ENCODE peak calls at places on chromosomes 1 and 21, in ten cellular contexts. O, L, P, T, R, M, K, W, D and N are unnamed samples.

GRCh38 chr1:57329932-57330331 is 93.9 kb downstream of the DAB1 start:
- DNase-seq in O (no peak), L (no peak), P (no peak), T (no peak), R (no peak), M (no peak), K (no peak), W (no peak), D (no peak), N (no peak)

GRCh38 chr1:245177071-245177900 is 22.5 kb downstream of the KIF26B start:
- DNase-seq in O (no peak), L (no peak), P (no peak), T (no peak), R (no peak), M (no peak), K (no peak), W (peak; percentile 22), D (no peak), N (no peak)

GRCh38 chr1:228020686-228021525 is 14.1 kb downstream of the WNT3A start:
- DNase-seq in O (peak; percentile 24), L (no peak), P (peak; percentile 19), T (no peak), R (no peak), M (peak; percentile 26), K (no peak), W (no peak), D (no peak), N (peak; percentile 37)

GRCh38 chr1:89538361-89538760 is 13.7 kb downstream of the LRRC8B start:
- DNase-seq in O (no peak), L (no peak), P (no peak), T (no peak), R (no peak), M (no peak), K (no peak), W (no peak), D (peak; percentile 40), N (no peak)

GRCh38 chr21:16667395-16667794 is 845.4 kb upstream of the CXADR start:
- DNase-seq in O (no peak), L (no peak), P (no peak), T (no peak), R (no peak), M (no peak), K (no peak), W (no peak), D (no peak), N (no peak)

GRCh38 chr1:111201275-111202090 is 1.0 kb upstream of the DENND2D start:
- DNase-seq in O (no peak), L (no peak), P (no peak), T (no peak), R (no peak), M (no peak), K (no peak), W (peak; percentile 37), D (no peak), N (no peak)

GRCh38 chr1:43764581-43764980 is 57.2 kb downstream of the ST3GAL3 start:
- DNase-seq in O (peak; percentile 41), L (no peak), P (no peak), T (no peak), R (no peak), M (no peak), K (no peak), W (no peak), D (no peak), N (no peak)

GRCh38 chr1:198128528-198128927 is 28.3 kb upstream of the NEK7 start:
- DNase-seq in O (no peak), L (no peak), P (no peak), T (no peak), R (no peak), M (no peak), K (peak; percentile 58), W (no peak), D (no peak), N (no peak)

GRCh38 chr1:205162301-205162700 is 40.5 kb upstream of the RBBP5 start:
- DNase-seq in O (no peak), L (no peak), P (no peak), T (no peak), R (no peak), M (no peak), K (no peak), W (no peak), D (peak; percentile 20), N (no peak)

GRCh38 chr1:111164151-111164550 is 24.1 kb downstream of the CEPT1 start:
- DNase-seq in O (no peak), L (no peak), P (no peak), T (peak; percentile 31), R (no peak), M (no peak), K (no peak), W (no peak), D (no peak), N (no peak)

GRCh38 chr1:29974345-29974744 is 738.0 kb downstream of the PTPRU start:
- DNase-seq in O (peak; percentile 50), L (peak; percentile 74), P (no peak), T (peak; percentile 94), R (no peak), M (no peak), K (peak; percentile 88), W (no peak), D (peak; percentile 37), N (no peak)

GRCh38 chr1:91700771-91701493 is 185.0 kb downstream of the TGFBR3 start:
- DNase-seq in O (no peak), L (no peak), P (no peak), T (no peak), R (no peak), M (no peak), K (peak; percentile 24), W (no peak), D (peak; percentile 61), N (no peak)

GRCh38 chr1:77834771-77835334 is 53.6 kb upstream of the NEXN start:
- DNase-seq in O (no peak), L (peak; percentile 33), P (no peak), T (no peak), R (no peak), M (peak; percentile 52), K (peak; percentile 72), W (peak; percentile 47), D (peak; percentile 85), N (no peak)

GRCh38 chr1:201347498-201348210 is 29.8 kb downstream of the TNNT2 start:
- DNase-seq in O (no peak), L (no peak), P (peak; percentile 3), T (no peak), R (no peak), M (no peak), K (no peak), W (no peak), D (no peak), N (no peak)
- TF ChIP-seq CTCF in O (no peak), L (no peak), P (no peak), T (no peak), R (no peak), M (no peak), K (no peak), W (no peak), D (no peak), N (no peak)

GRCh38 chr1:2020310-2020655 is 1.1 kb downstream of the GABRD start:
- DNase-seq in O (no peak), L (no peak), P (no peak), T (no peak), R (no peak), M (no peak), K (no peak), W (no peak), D (no peak), N (no peak)
- H3K27me3 ChIP-seq in O (peaks cover 5% of the 10 kb centered on the region), L (peaks cover 2% of the 10 kb centered on the region), P (peaks cover 64% of the 10 kb centered on the region), T (peaks cover 55% of the 10 kb centered on the region), R (peaks cover 13% of the 10 kb centered on the region), M (no peaks in the 10 kb centered on the region), K (peaks cover 82% of the 10 kb centered on the region), W (peaks cover 38% of the 10 kb centered on the region), D (peaks cover 69% of the 10 kb centered on the region), N (peaks cover 25% of the 10 kb centered on the region)

GRCh38 chr1:3596663-3597598 is 14.4 kb downstream of the MEGF6 start:
- DNase-seq in O (no peak), L (no peak), P (no peak), T (no peak), R (no peak), M (no peak), K (no peak), W (no peak), D (no peak), N (no peak)

GRCh38 chr1:3598051-3598471 is 13.2 kb downstream of the MEGF6 start:
- DNase-seq in O (peak; percentile 36), L (no peak), P (peak; percentile 69), T (no peak), R (no peak), M (no peak), K (no peak), W (no peak), D (peak; percentile 69), N (no peak)

GRCh38 chr1:3595949-3596348 is 15.4 kb downstream of the MEGF6 start:
- DNase-seq in O (no peak), L (no peak), P (no peak), T (no peak), R (no peak), M (no peak), K (no peak), W (no peak), D (no peak), N (no peak)

GRCh38 chr1:3598522-3599285 is 12.6 kb downstream of the MEGF6 start:
- DNase-seq in O (no peak), L (no peak), P (no peak), T (no peak), R (no peak), M (no peak), K (no peak), W (no peak), D (no peak), N (no peak)

GRCh38 chr1:3597599-3597964 is 13.7 kb downstream of the MEGF6 start:
- DNase-seq in O (no peak), L (no peak), P (no peak), T (no peak), R (peak; percentile 34), M (no peak), K (no peak), W (no peak), D (no peak), N (no peak)
- H3K4me1 ChIP-seq in O (peaks cover 3% of the 10 kb centered on the region), L (peaks cover 8% of the 10 kb centered on the region), P (peaks cover 39% of the 10 kb centered on the region), T (no peaks in the 10 kb centered on the region), R (peaks cover 39% of the 10 kb centered on the region), M (no peaks in the 10 kb centered on the region), K (no peaks in the 10 kb centered on the region), W (no peaks in the 10 kb centered on the region), D (peaks cover 17% of the 10 kb centered on the region), N (no peaks in the 10 kb centered on the region)

DNA sequence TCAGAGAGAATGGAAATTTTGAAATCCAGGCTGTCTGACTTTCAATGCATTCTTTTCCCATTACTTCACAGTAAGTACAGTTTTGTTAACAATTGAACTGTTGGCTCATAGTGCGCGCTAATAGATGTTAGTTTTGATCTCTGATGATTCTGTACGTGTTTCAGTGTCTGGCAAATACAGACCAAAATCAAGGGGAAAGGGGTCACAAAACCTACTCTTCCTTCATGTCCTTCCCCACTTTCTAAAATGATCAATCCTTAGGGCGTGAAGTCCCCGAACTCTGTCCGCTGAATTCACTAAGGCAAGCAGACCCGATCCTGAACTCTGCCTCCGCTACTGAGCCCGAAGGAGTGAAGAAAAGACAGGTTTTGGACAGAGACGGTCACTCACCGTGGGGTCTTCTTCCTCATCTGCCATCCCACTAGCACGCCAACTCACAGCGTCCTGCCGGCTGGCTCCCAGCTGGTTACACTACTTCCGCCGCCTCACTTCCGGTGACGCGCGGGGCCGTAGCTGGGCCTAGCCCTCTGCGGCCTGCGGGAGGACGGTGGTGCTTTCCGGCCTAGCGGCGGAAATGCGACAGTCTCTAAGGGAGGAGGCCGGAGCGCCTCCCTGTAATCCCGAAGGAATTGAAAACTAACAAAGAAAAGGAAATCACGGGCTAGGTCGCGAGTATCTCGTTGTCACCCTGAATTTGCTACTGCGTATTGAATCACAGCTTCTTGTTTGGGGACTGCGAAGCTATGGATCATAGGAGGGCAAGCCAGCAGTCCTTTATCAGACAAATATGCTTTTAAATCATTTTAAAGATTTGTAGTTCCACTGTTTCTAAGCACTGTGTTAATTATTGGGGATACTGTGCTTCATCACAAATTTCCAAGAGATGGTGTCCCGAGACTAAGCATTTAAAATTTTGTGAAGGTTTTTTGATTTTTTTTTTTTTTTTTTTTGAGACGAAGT is at the start of gene TAF13:
- DNase-seq in O (peak; percentile 97), L (peak; percentile 66), P (peak; percentile 97), T (peak; percentile 79), R (peak; percentile 85), M (peak; percentile 95), K (peak; percentile 96), W (peak; percentile 95), D (peak; percentile 97), N (peak; percentile 76)
- TF ChIP-seq CTCF in O (peak; percentile 10), L (no peak), P (peak; percentile 23), T (peak; percentile 47), R (no peak), M (peak; percentile 48), K (peak; percentile 43), W (no peak), D (peak; percentile 21), N (no peak)